ENCODE peak calls at places on chromosomes 4 and X, in eight cellular contexts. One of them, this sample, is unnamed.

GRCh38 chrX:41875142-41875541 is 48.2 kb downstream of the CASK start:
- DNase-seq in foreskin fibroblast: no peak
- DNase-seq in hepatocyte: no peak
- DNase-seq in fibroblast of mammary gland: no peak
- DNase-seq in right lobe of liver: no peak
- DNase-seq in AG10803: peak
- DNase-seq in SK-N-SH: no peak
- DNase-seq in heart left ventricle: no peak
- DNase-seq in this sample: no peak

GRCh38 chr4:10163296-10163695 is 46.7 kb upstream of the WDR1 start:
- DNase-seq in foreskin fibroblast: no peak
- DNase-seq in hepatocyte: no peak
- DNase-seq in fibroblast of mammary gland: no peak
- DNase-seq in right lobe of liver: no peak
- DNase-seq in AG10803: no peak
- DNase-seq in SK-N-SH: no peak
- DNase-seq in heart left ventricle: no peak
- DNase-seq in this sample: no peak

GRCh38 chr4:4694296-4694772 is 152.5 kb upstream of the STX18 start:
- DNase-seq in foreskin fibroblast: no peak
- DNase-seq in hepatocyte: peak
- DNase-seq in fibroblast of mammary gland: peak
- DNase-seq in right lobe of liver: no peak
- DNase-seq in AG10803: peak
- DNase-seq in SK-N-SH: peak
- DNase-seq in heart left ventricle: no peak
- DNase-seq in this sample: no peak

GRCh38 chr4:55021214-55021613 is 104.2 kb downstream of the KDR start:
- DNase-seq in foreskin fibroblast: no peak
- DNase-seq in hepatocyte: no peak
- DNase-seq in fibroblast of mammary gland: no peak
- DNase-seq in right lobe of liver: no peak
- DNase-seq in AG10803: no peak
- DNase-seq in SK-N-SH: no peak
- DNase-seq in heart left ventricle: no peak
- DNase-seq in this sample: no peak

GRCh38 chrX:39953879-39954278 is 143.9 kb downstream of the BCOR start:
- DNase-seq in foreskin fibroblast: no peak
- DNase-seq in hepatocyte: peak
- DNase-seq in fibroblast of mammary gland: peak
- DNase-seq in right lobe of liver: peak
- DNase-seq in AG10803: no peak
- DNase-seq in SK-N-SH: no peak
- DNase-seq in heart left ventricle: peak
- DNase-seq in this sample: no peak

GRCh38 chr4:87804871-87805270 is 5.5 kb downstream of the IBSP start:
- DNase-seq in foreskin fibroblast: no peak
- DNase-seq in hepatocyte: no peak
- DNase-seq in fibroblast of mammary gland: no peak
- DNase-seq in right lobe of liver: no peak
- DNase-seq in AG10803: no peak
- DNase-seq in SK-N-SH: no peak
- DNase-seq in heart left ventricle: no peak
- DNase-seq in this sample: no peak

GRCh38 chr4:119210760-119211159 is 1.8 kb upstream of the USP53 start:
- DNase-seq in foreskin fibroblast: peak
- DNase-seq in hepatocyte: no peak
- DNase-seq in fibroblast of mammary gland: peak
- DNase-seq in right lobe of liver: no peak
- DNase-seq in AG10803: peak
- DNase-seq in SK-N-SH: no peak
- DNase-seq in heart left ventricle: no peak
- DNase-seq in this sample: no peak

GRCh38 chr4:10115657-10116624 is 658 bp downstream of the WDR1 start:
- DNase-seq in foreskin fibroblast: no peak
- DNase-seq in hepatocyte: peak
- DNase-seq in fibroblast of mammary gland: no peak
- DNase-seq in right lobe of liver: peak
- DNase-seq in AG10803: no peak
- DNase-seq in SK-N-SH: peak
- DNase-seq in heart left ventricle: no peak
- DNase-seq in this sample: peak

GRCh38 chr4:165461176-165461835 is 82.5 kb downstream of the CPE start:
- DNase-seq in foreskin fibroblast: peak
- DNase-seq in hepatocyte: peak
- DNase-seq in fibroblast of mammary gland: peak
- DNase-seq in right lobe of liver: no peak
- DNase-seq in AG10803: peak
- DNase-seq in SK-N-SH: no peak
- DNase-seq in heart left ventricle: no peak
- DNase-seq in this sample: no peak

GRCh38 chrX:107654778-107655761 is 26.8 kb downstream of the PRPS1 start:
- DNase-seq in foreskin fibroblast: peak
- DNase-seq in hepatocyte: peak
- DNase-seq in fibroblast of mammary gland: peak
- DNase-seq in right lobe of liver: peak
- DNase-seq in AG10803: peak
- DNase-seq in SK-N-SH: peak
- DNase-seq in heart left ventricle: peak
- DNase-seq in this sample: peak

GRCh38 chr4:181752516-181752915 is 490.7 kb upstream of the TENM3 start:
- DNase-seq in foreskin fibroblast: no peak
- DNase-seq in hepatocyte: no peak
- DNase-seq in fibroblast of mammary gland: peak
- DNase-seq in right lobe of liver: no peak
- DNase-seq in AG10803: no peak
- DNase-seq in SK-N-SH: no peak
- DNase-seq in heart left ventricle: no peak
- DNase-seq in this sample: no peak

GRCh38 chr4:76001760-76002159 is 5.5 kb downstream of the CXCL9 start:
- DNase-seq in foreskin fibroblast: no peak
- DNase-seq in hepatocyte: no peak
- DNase-seq in fibroblast of mammary gland: no peak
- DNase-seq in right lobe of liver: no peak
- DNase-seq in AG10803: no peak
- DNase-seq in SK-N-SH: no peak
- DNase-seq in heart left ventricle: no peak
- DNase-seq in this sample: no peak

GRCh38 chrX:23819385-23820234 is 36.6 kb downstream of the SAT1 start:
- DNase-seq in foreskin fibroblast: no peak
- DNase-seq in hepatocyte: no peak
- DNase-seq in fibroblast of mammary gland: peak
- DNase-seq in right lobe of liver: no peak
- DNase-seq in AG10803: peak
- DNase-seq in SK-N-SH: no peak
- DNase-seq in heart left ventricle: no peak
- DNase-seq in this sample: no peak

GRCh38 chr4:173362666-173363065 is 8.1 kb upstream of the SAP30 start:
- DNase-seq in foreskin fibroblast: no peak
- DNase-seq in hepatocyte: no peak
- DNase-seq in fibroblast of mammary gland: no peak
- DNase-seq in right lobe of liver: no peak
- DNase-seq in AG10803: no peak
- DNase-seq in SK-N-SH: no peak
- DNase-seq in heart left ventricle: no peak
- DNase-seq in this sample: no peak

DNA sequence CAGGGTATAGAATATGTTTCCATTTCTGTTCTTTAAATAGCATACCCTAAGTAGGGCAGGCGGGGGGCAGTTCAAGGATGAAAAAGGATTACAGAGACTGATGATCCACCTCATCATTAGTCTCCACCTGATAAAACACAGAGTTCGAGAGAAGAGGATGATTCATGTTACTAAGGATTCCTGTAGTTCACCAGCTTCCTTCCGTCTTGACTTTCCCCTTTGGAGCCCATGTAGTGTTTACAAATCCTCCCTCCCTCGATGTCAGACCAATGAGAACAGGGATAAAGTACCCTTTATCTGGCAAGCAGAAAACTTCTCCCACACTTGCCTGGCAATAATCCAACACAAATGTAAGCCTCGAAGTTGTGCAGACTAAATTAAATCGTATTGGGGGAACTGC is 526.3 kb upstream of the FAM241A start:
- DNase-seq in foreskin fibroblast: no peak
- DNase-seq in hepatocyte: peak
- DNase-seq in fibroblast of mammary gland: peak
- DNase-seq in right lobe of liver: no peak
- DNase-seq in AG10803: no peak
- DNase-seq in SK-N-SH: no peak
- DNase-seq in heart left ventricle: no peak
- DNase-seq in this sample: no peak
- TF ChIP-seq CTCF in foreskin fibroblast: no peak
- TF ChIP-seq CTCF in hepatocyte: no peak
- TF ChIP-seq CTCF in fibroblast of mammary gland: no peak
- TF ChIP-seq CTCF in right lobe of liver: no peak
- TF ChIP-seq CTCF in AG10803: no peak
- TF ChIP-seq CTCF in SK-N-SH: no peak
- TF ChIP-seq CTCF in heart left ventricle: no peak
- TF ChIP-seq CTCF in this sample: no peak

GRCh38 chr4:6764976-6765620 is 17.4 kb upstream of the KIAA0232 start:
- DNase-seq in foreskin fibroblast: no peak
- DNase-seq in hepatocyte: no peak
- DNase-seq in fibroblast of mammary gland: no peak
- DNase-seq in right lobe of liver: no peak
- DNase-seq in AG10803: no peak
- DNase-seq in SK-N-SH: no peak
- DNase-seq in heart left ventricle: no peak
- DNase-seq in this sample: no peak

GRCh38 chr4:6765703-6766102 is 16.8 kb upstream of the KIAA0232 start:
- DNase-seq in foreskin fibroblast: no peak
- DNase-seq in hepatocyte: no peak
- DNase-seq in fibroblast of mammary gland: no peak
- DNase-seq in right lobe of liver: no peak
- DNase-seq in AG10803: no peak
- DNase-seq in SK-N-SH: no peak
- DNase-seq in heart left ventricle: no peak
- DNase-seq in this sample: no peak

GRCh38 chr4:6761540-6762243 is 20.8 kb upstream of the KIAA0232 start:
- DNase-seq in foreskin fibroblast: peak
- DNase-seq in hepatocyte: no peak
- DNase-seq in fibroblast of mammary gland: no peak
- DNase-seq in right lobe of liver: no peak
- DNase-seq in AG10803: no peak
- DNase-seq in SK-N-SH: peak
- DNase-seq in heart left ventricle: no peak
- DNase-seq in this sample: no peak

GRCh38 chr4:6762244-6762615 is 20.3 kb upstream of the KIAA0232 start:
- DNase-seq in foreskin fibroblast: peak
- DNase-seq in hepatocyte: no peak
- DNase-seq in fibroblast of mammary gland: no peak
- DNase-seq in right lobe of liver: no peak
- DNase-seq in AG10803: no peak
- DNase-seq in SK-N-SH: no peak
- DNase-seq in heart left ventricle: no peak
- DNase-seq in this sample: no peak

GRCh38 chr4:6763330-6763851 is 19.1 kb upstream of the KIAA0232 start:
- DNase-seq in foreskin fibroblast: no peak
- DNase-seq in hepatocyte: no peak
- DNase-seq in fibroblast of mammary gland: no peak
- DNase-seq in right lobe of liver: no peak
- DNase-seq in AG10803: no peak
- DNase-seq in SK-N-SH: no peak
- DNase-seq in heart left ventricle: no peak
- DNase-seq in this sample: no peak
- TF ChIP-seq CTCF in foreskin fibroblast: no peak
- TF ChIP-seq CTCF in hepatocyte: no peak
- TF ChIP-seq CTCF in fibroblast of mammary gland: peak
- TF ChIP-seq CTCF in right lobe of liver: no peak
- TF ChIP-seq CTCF in AG10803: peak
- TF ChIP-seq CTCF in SK-N-SH: no peak
- TF ChIP-seq CTCF in heart left ventricle: no peak
- TF ChIP-seq CTCF in this sample: no peak

GRCh38 chr4:150411527-150411926 is 170.4 kb upstream of the MAB21L2 start:
- DNase-seq in foreskin fibroblast: peak
- DNase-seq in hepatocyte: no peak
- DNase-seq in fibroblast of mammary gland: no peak
- DNase-seq in right lobe of liver: no peak
- DNase-seq in AG10803: no peak
- DNase-seq in SK-N-SH: peak
- DNase-seq in heart left ventricle: no peak
- DNase-seq in this sample: no peak
- TF ChIP-seq CTCF in foreskin fibroblast: no peak
- TF ChIP-seq CTCF in hepatocyte: no peak
- TF ChIP-seq CTCF in fibroblast of mammary gland: no peak
- TF ChIP-seq CTCF in right lobe of liver: no peak
- TF ChIP-seq CTCF in AG10803: no peak
- TF ChIP-seq CTCF in SK-N-SH: peak
- TF ChIP-seq CTCF in heart left ventricle: no peak
- TF ChIP-seq CTCF in this sample: no peak

GRCh38 chr4:38180456-38180855 is 220.3 kb downstream of the PTTG2 start:
- DNase-seq in foreskin fibroblast: no peak
- DNase-seq in hepatocyte: no peak
- DNase-seq in fibroblast of mammary gland: peak
- DNase-seq in right lobe of liver: no peak
- DNase-seq in AG10803: no peak
- DNase-seq in SK-N-SH: no peak
- DNase-seq in heart left ventricle: no peak
- DNase-seq in this sample: no peak
- TF ChIP-seq CTCF in foreskin fibroblast: no peak
- TF ChIP-seq CTCF in hepatocyte: no peak
- TF ChIP-seq CTCF in fibroblast of mammary gland: no peak
- TF ChIP-seq CTCF in right lobe of liver: no peak
- TF ChIP-seq CTCF in AG10803: peak
- TF ChIP-seq CTCF in SK-N-SH: no peak
- TF ChIP-seq CTCF in heart left ventricle: no peak
- TF ChIP-seq CTCF in this sample: no peak

DNA sequence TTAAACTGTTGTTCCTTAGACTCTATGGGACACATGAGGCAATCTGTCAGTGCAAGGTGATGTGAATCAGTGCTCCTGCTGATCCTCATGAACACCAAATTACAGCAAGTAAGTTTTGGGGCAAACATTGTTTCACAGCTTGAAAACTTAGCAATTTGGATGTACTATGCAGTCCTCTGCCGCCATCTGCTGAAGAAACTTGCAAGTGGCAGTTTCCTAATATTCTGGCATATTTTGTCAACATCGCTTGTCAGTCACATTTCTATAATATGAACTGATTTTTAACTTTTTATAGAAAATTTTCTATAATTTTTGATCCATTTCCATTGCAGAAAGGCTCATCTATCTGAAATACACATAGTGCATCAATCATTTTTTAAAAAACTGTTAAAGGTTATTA is 56.3 kb downstream of the ZAR1 start:
- DNase-seq in foreskin fibroblast: peak
- DNase-seq in hepatocyte: peak
- DNase-seq in fibroblast of mammary gland: peak
- DNase-seq in right lobe of liver: no peak
- DNase-seq in AG10803: peak
- DNase-seq in SK-N-SH: no peak
- DNase-seq in heart left ventricle: no peak
- DNase-seq in this sample: peak
- TF ChIP-seq CTCF in foreskin fibroblast: peak
- TF ChIP-seq CTCF in hepatocyte: peak
- TF ChIP-seq CTCF in fibroblast of mammary gland: peak
- TF ChIP-seq CTCF in right lobe of liver: peak
- TF ChIP-seq CTCF in AG10803: peak
- TF ChIP-seq CTCF in SK-N-SH: peak
- TF ChIP-seq CTCF in heart left ventricle: peak
- TF ChIP-seq CTCF in this sample: peak